ENCODE peak calls at places on chromosomes 6 and 20, in five cellular contexts. O is H9, A is mesendoderm, H is mesenchymal stem cell, Z is IMR-90. C is an unnamed sample.

GRCh38 chr6:1065986-1066385 is 245.9 kb upstream of the FOXQ1 start:
- DNase-seq in A (peak; percentile 71), H (no peak), Z (no peak), O (no peak), C (peak; percentile 15)

GRCh38 chr20:15708984-15709598 is 864.2 kb downstream of the KIF16B start:
- DNase-seq in A (peak; percentile 71), O (peak; percentile 82), Z (no peak), H (peak; percentile 24), C (peak; percentile 52)

GRCh38 chr6:158631678-158632537 is 12.6 kb downstream of the DYNLT1 start:
- DNase-seq in H (peak; percentile 85), Z (peak; percentile 97), A (no peak), O (no peak), C (peak; percentile 19)

GRCh38 chr6:72418495-72418894 is 203.4 kb upstream of the KCNQ5 start:
- DNase-seq in Z (peak; percentile 89), H (peak; percentile 61), A (peak; percentile 6), O (no peak), C (no peak)

GRCh38 chr20:3011752-3012151 is 31.7 kb upstream of the GNRH2 start:
- DNase-seq in O (no peak), H (no peak), Z (no peak), A (no peak), C (no peak)

GRCh38 chr20:39349240-39349639 is 387.1 kb downstream of the DHX35 start:
- DNase-seq in O (no peak), A (no peak), Z (no peak), H (no peak), C (no peak)

GRCh38 chr6:89221109-89221508 is 4.0 kb upstream of the GABRR1 start:
- DNase-seq in A (no peak), O (no peak), H (no peak), Z (no peak), C (no peak)

GRCh38 chr6:138550346-138550767 is 51.1 kb upstream of the NHSL1 start:
- DNase-seq in H (no peak), Z (no peak), A (no peak), O (no peak), C (no peak)

GRCh38 chr20:1199981-1200380 is 3.3 kb upstream of the C20orf202 start:
- DNase-seq in A (no peak), Z (no peak), H (no peak), O (no peak), C (no peak)

GRCh38 chr20:47360207-47360488 is 3.6 kb upstream of the ZMYND8 start:
- DNase-seq in Z (peak; percentile 64), O (no peak), H (peak; percentile 92), A (no peak), C (peak; percentile 84)

GRCh38 chr6:7236312-7237209 is 76.4 kb downstream of the SSR1 start:
- DNase-seq in A (no peak), Z (no peak), O (no peak), H (no peak), C (no peak)

GRCh38 chr6:41578714-41579610 is 32.8 kb downstream of the FOXP4 start:
- DNase-seq in A (peak; percentile 93), H (peak; percentile 58), Z (peak; percentile 33), O (peak; percentile 62), C (no peak)

GRCh38 chr6:119233327-119233984 is 116.1 kb downstream of the MAN1A1 start:
- DNase-seq in Z (no peak), A (no peak), O (no peak), H (no peak), C (no peak)

GRCh38 chr6:7697820-7698623 is 27.9 kb upstream of the BMP6 start:
- DNase-seq in H (peak; percentile 89), A (peak; percentile 20), Z (peak; percentile 97), O (no peak), C (peak; percentile 94)

GRCh38 chr20:9409981-9410380 is 104.4 kb upstream of the LAMP5 start:
- DNase-seq in Z (peak; percentile 94), H (peak; percentile 85), O (no peak), A (peak; percentile 67), C (peak; percentile 8)
- H3K4me2 ChIP-seq in Z (no peak overlapping the region), H (no peak overlapping the region), O (no peak overlapping the region), A (no peak overlapping the region), C (no peak overlapping the region)

GRCh38 chr20:63346131-63347080 is 14.7 kb downstream of the CHRNA4 start:
- DNase-seq in A (no peak), H (no peak), O (no peak), Z (no peak), C (no peak)

GRCh38 chr20:63348828-63349515 is 12.2 kb downstream of the CHRNA4 start:
- DNase-seq in A (no peak), H (no peak), O (no peak), Z (no peak), C (no peak)

GRCh38 chr20:63345328-63346100 is 15.6 kb downstream of the CHRNA4 start:
- DNase-seq in H (no peak), O (no peak), Z (no peak), A (no peak), C (no peak)

GRCh38 chr20:63347950-63348827 is 13.0 kb downstream of the CHRNA4 start:
- DNase-seq in Z (no peak), H (no peak), O (no peak), A (no peak), C (no peak)

GRCh38 chr20:63347081-63347741 is 13.9 kb downstream of the CHRNA4 start:
- DNase-seq in A (no peak), O (no peak), H (no peak), Z (no peak), C (no peak)
- H3K18ac ChIP-seq in A (no peak overlapping the region), O (no peak overlapping the region), H (no peak overlapping the region), Z (no peak overlapping the region), C (no peak overlapping the region)

GRCh38 chr6:96521267-96521624 is 360 bp upstream of the UFL1 start:
- DNase-seq in H (no peak), A (no peak), Z (no peak), O (no peak), C (no peak)

GRCh38 chr6:96521625-96522468 is at the start of gene UFL1:
- DNase-seq in A (peak; percentile 97), H (peak; percentile 95), Z (peak; percentile 90), O (peak; percentile 95), C (peak; percentile 95)

GRCh38 chr6:96520851-96521115 is 823 bp upstream of the UFL1 start:
- DNase-seq in A (no peak), O (no peak), H (peak; percentile 17), Z (no peak), C (no peak)

GRCh38 chr6:96520039-96520850 is 1.4 kb upstream of the UFL1 start:
- DNase-seq in Z (peak; percentile 35), A (peak; percentile 97), H (peak; percentile 25), O (peak; percentile 58), C (peak; percentile 83)

GRCh38 chr6:96522469-96523009 is 933 bp downstream of the UFL1 start:
- DNase-seq in A (peak; percentile 29), O (no peak), H (peak; percentile 46), Z (peak; percentile 14), C (no peak)
- H3K27ac ChIP-seq in A (peak overlapping the region; percentile 72), O (no peak overlapping the region), H (peak overlapping the region; percentile 88), Z (peak overlapping the region; percentile 98), C (peak overlapping the region; percentile 99)

GRCh38 chr6:148452921-148453320 is 110.3 kb downstream of the SASH1 start:
- DNase-seq in O (no peak), Z (no peak), A (no peak), H (no peak), C (no peak)

GRCh38 chr6:148450866-148451265 is 108.2 kb downstream of the SASH1 start:
- DNase-seq in Z (no peak), O (no peak), A (no peak), H (no peak), C (peak; percentile 77)

GRCh38 chr6:148453906-148454305 is 111.3 kb downstream of the SASH1 start:
- DNase-seq in Z (no peak), O (no peak), H (no peak), A (no peak), C (no peak)

GRCh38 chr6:148448371-148449010 is 105.9 kb downstream of the SASH1 start:
- DNase-seq in Z (no peak), H (no peak), O (no peak), A (no peak), C (no peak)

DNA sequence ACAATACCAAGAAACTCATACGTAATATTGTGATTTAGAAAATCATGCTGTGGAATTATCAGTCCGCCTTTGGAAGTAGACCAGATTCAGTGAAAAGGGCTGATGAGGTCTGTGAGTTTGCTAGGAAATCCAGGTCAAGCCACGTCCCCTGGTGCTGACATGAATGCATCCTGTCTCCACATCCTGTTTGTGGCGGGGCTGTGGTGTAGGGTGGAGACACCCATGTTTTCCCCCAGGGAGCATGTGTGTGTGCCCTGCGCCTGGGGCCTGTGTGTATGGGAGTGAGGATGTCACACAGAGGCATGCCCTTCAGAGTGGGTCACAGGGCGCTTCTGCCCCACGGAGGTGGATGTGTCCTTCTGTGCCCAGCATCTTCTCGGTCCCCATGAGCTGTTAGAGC is 109.1 kb downstream of the SASH1 start:
- DNase-seq in H (no peak), A (no peak), O (no peak), Z (no peak), C (no peak)
- H3K4me2 ChIP-seq in H (no peak overlapping the region), A (no peak overlapping the region), O (no peak overlapping the region), Z (no peak overlapping the region), C (no peak overlapping the region)

DNA sequence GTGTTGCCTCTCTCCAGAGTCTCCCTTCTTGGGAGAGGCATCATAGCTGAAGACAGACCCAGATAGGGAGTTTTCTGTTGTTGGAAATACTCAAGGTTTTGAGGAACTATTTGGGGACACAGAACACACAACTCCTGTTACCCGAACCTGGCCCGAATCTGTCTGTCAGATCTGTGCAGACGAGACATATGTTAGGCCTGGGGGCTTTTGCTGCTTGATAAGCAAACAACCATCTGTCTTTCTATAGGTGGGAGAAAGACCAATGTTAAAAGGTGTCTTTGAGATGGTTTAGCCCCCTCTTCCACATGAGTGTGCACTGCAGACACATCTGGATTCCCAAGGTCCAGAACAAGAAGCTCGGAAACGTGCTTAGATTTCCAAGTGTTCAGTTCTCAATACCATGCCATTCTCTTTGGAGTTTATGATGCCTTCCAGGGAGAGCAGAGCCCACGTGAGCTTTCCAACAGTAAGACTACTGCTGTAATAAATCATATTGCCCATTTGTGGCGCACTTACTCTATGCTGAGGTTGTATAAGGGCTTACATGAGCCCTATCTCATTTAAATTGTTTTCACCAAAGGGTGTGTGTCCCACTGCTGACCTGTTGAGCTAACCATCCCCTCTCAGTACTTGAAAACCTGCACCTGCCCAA is 3.8 kb upstream of the STX16 start:
- DNase-seq in H (no peak), A (no peak), Z (no peak), O (no peak), C (no peak)
- H3K18ac ChIP-seq in H (no peak overlapping the region), A (no peak overlapping the region), Z (no peak overlapping the region), O (no peak overlapping the region), C (no peak overlapping the region)

GRCh38 chr6:75812560-75812959 is 63.5 kb downstream of the MYO6 start:
- DNase-seq in H (no peak), Z (no peak), O (no peak), A (no peak), C (no peak)

GRCh38 chr6:75813476-75814250 is 64.6 kb downstream of the MYO6 start:
- DNase-seq in O (no peak), Z (no peak), H (no peak), A (peak; percentile 30), C (peak; percentile 87)

GRCh38 chr6:75808507-75808906 is 59.5 kb downstream of the MYO6 start:
- DNase-seq in Z (no peak), O (no peak), H (no peak), A (no peak), C (no peak)
- H3K27ac ChIP-seq in Z (no peak overlapping the region), O (no peak overlapping the region), H (no peak overlapping the region), A (no peak overlapping the region), C (no peak overlapping the region)

C was measured in trophoblast cell.